ENCODE peak calls at places on chromosomes 5 and 9, in five cellular contexts. F, Q, Y, B and I are unnamed samples. For H3K36me3, the result is how much of the 10 kb centered on the place peaks cover.

GRCh38 chr9:9395539-9395938 is 1217.3 kb downstream of the PTPRD start:
- DNase-seq in B (no peak), Y (no peak), F (no peak), Q (no peak), I (no peak)

GRCh38 chr5:127813633-127814171 is 110.5 kb downstream of the CCDC192 start:
- DNase-seq in Q (no peak), F (no peak), B (no peak), Y (peak), I (no peak)

GRCh38 chr5:14156611-14157493 is 13.7 kb downstream of the TRIO start:
- DNase-seq in B (no peak), Y (no peak), Q (no peak), F (no peak), I (no peak)

GRCh38 chr5:140220032-140220697 is 45.2 kb downstream of the CYSTM1 start:
- DNase-seq in F (no peak), Y (no peak), Q (no peak), B (no peak), I (peak)

GRCh38 chr5:131745594-131746175 is 51.1 kb downstream of the FNIP1 start:
- DNase-seq in Q (no peak), B (no peak), Y (no peak), F (no peak), I (no peak)

GRCh38 chr9:130897105-130897751 is 616 bp upstream of the QRFP start:
- DNase-seq in F (no peak), B (no peak), Y (no peak), Q (no peak), I (no peak)

GRCh38 chr9:113664176-113664875 is 200.8 kb downstream of the RGS3 start:
- DNase-seq in B (no peak), F (no peak), Q (no peak), Y (no peak), I (no peak)

GRCh38 chr5:169599451-169599850 is 15.9 kb downstream of the SPDL1 start:
- DNase-seq in B (no peak), Y (no peak), F (no peak), Q (no peak), I (no peak)

GRCh38 chr5:145237843-145238242 is 597.3 kb downstream of the PRELID2 start:
- DNase-seq in Q (no peak), B (peak), F (no peak), Y (peak), I (peak)

GRCh38 chr5:53555160-53555559 is 5.3 kb upstream of the NDUFS4 start:
- DNase-seq in F (no peak), Q (no peak), B (no peak), Y (no peak), I (no peak)

GRCh38 chr5:113250341-113250953 is 184.3 kb downstream of the TSSK1B start:
- DNase-seq in Y (no peak), F (no peak), B (no peak), Q (no peak), I (no peak)

DNA sequence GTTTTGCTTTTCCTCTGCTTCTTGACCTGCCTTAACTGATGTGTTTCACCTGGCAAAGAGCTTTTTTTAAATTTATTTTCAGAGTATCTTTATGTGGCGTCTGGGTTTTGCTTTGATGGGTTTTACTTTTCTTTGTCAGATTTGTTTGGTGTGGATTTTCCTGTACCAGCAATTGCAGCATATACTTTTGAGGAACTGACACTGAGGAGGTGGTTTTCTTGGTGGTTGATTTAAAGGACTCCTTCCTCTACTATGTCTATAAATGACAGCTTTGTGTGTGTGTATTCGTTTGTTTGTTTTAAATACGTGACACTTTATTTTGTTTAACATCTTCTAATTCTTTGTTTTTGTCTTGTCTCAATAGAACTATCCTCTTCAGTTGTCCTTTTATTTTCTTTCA is 1071.9 kb upstream of the ARRDC3 start:
- DNase-seq in Y (no peak), F (no peak), Q (no peak), B (no peak), I (no peak)
- H3K36me3 ChIP-seq in Y (under half), F (under half), Q (under half), B (under half), I (under half)

GRCh38 chr5:58454025-58454424 is 5.9 kb downstream of the PLK2 start:
- DNase-seq in F (no peak), Y (no peak), Q (no peak), B (no peak), I (no peak)
- H3K36me3 ChIP-seq in F (under half), Y (under half), Q (under half), B (under half), I (half or more)

DNA sequence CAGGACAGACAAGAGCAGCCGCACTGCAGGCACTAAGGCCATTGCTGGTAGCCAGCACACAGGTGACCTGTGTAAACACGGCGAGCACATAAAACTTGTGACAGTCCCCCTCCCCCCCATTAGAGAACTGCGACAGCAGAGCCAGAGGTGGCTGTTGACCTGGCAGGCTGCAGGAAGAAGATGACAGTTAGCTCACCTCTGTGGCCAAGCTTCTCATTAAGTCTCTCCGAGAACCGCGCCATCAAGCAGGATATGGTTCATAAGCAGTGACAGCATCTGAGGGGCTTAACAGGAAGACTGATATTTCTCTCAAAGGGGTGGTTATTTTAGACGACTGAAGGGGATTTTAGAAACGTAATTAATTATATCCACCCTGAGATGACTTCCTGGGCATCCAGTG is 5.2 kb downstream of the SURF4 start:
- DNase-seq in B (no peak), Y (no peak), Q (peak), F (peak), I (no peak)
- H3K36me3 ChIP-seq in B (under half), Y (under half), Q (under half), F (under half), I (half or more)

DNA sequence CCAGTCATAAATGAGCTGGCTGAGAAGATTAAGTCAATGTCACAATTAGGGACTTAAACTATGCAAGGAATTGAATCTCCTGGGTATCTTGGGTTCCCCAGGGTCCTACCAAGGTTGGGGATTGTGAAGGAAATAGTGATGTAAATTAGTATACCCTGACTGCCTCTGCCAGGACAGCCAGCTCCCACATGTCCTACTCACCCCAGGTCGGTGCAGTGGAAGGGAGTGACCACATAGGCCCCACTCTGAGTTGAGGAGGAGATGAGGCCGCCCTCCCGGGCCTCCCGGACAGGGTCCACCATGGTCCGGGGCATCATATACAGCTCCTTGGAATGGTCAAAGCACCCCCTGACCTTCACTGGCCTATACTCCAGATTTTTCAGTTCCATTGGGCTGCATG is 2.7 kb downstream of the SURF1 start:
- DNase-seq in Y (no peak), B (no peak), Q (no peak), F (no peak), I (no peak)
- H3K36me3 ChIP-seq in Y (under half), B (under half), Q (under half), F (under half), I (half or more)